ENCODE peak calls at places on chromosomes 4 and X, in nine cellular contexts. R, I, Y, U, N, W, V, E and Z are unnamed samples.

GRCh38 chr4:38743866-38744265 is 38.9 kb downstream of the TLR10 start:
- DNase-seq in R (no peak), I (no peak), Y (no peak), U (no peak), N (no peak), W (no peak), V (no peak), E (no peak), Z (no peak)

GRCh38 chr4:5753766-5754528 is 42.9 kb downstream of the EVC start:
- DNase-seq in R (peak; percentile 20), I (peak; percentile 97), Y (peak; percentile 65), U (no peak), N (no peak), W (no peak), V (peak; percentile 61), E (no peak), Z (no peak)

GRCh38 chr4:71029504-71029903 is 36.1 kb downstream of the DCK start:
- DNase-seq in R (no peak), I (no peak), Y (no peak), U (no peak), N (no peak), W (no peak), V (no peak), E (no peak), Z (no peak)

GRCh38 chr4:17717301-17717700 is 64.1 kb downstream of the FAM184B start:
- DNase-seq in R (no peak), I (no peak), Y (no peak), U (no peak), N (no peak), W (no peak), V (no peak), E (no peak), Z (no peak)

GRCh38 chrX:154466907-154467306 is 8.8 kb downstream of the PLXNA3 start:
- DNase-seq in R (no peak), I (no peak), Y (no peak), U (no peak), N (no peak), W (no peak), V (no peak), E (no peak), Z (no peak)

GRCh38 chr4:133982533-133983224 is 218.9 kb downstream of the PABPC4L start:
- DNase-seq in R (no peak), I (peak; percentile 17), Y (no peak), U (no peak), N (no peak), W (no peak), V (no peak), E (no peak), Z (no peak)

GRCh38 chr4:150593996-150594395 is 12.0 kb downstream of the MAB21L2 start:
- DNase-seq in R (no peak), I (peak; percentile 36), Y (no peak), U (no peak), N (no peak), W (no peak), V (no peak), E (no peak), Z (no peak)

GRCh38 chr4:170465434-170465833 is 375.7 kb upstream of the AADAT start:
- DNase-seq in R (no peak), I (no peak), Y (no peak), U (no peak), N (no peak), W (no peak), V (no peak), E (no peak), Z (no peak)

GRCh38 chrX:131812847-131813825 is 210.0 kb upstream of the STK26 start:
- DNase-seq in R (no peak), I (peak; percentile 79), Y (peak; percentile 65), U (peak; percentile 82), N (no peak), W (no peak), V (peak; percentile 84), E (no peak), Z (peak; percentile 60)

GRCh38 chr4:166309286-166309685 is 436.2 kb downstream of the TLL1 start:
- DNase-seq in R (no peak), I (no peak), Y (no peak), U (no peak), N (no peak), W (no peak), V (no peak), E (no peak), Z (no peak)

GRCh38 chrX:36577006-36577405 is 431.2 kb upstream of the FAM47C start:
- DNase-seq in R (no peak), I (no peak), Y (no peak), U (no peak), N (no peak), W (no peak), V (no peak), E (no peak), Z (no peak)

GRCh38 chr4:184802203-184803015 is 23.4 kb downstream of the ACSL1 start:
- DNase-seq in R (peak; percentile 41), I (peak; percentile 16), Y (peak; percentile 59), U (no peak), N (no peak), W (no peak), V (no peak), E (no peak), Z (no peak)

GRCh38 chr4:182853731-182854130 is 63.5 kb downstream of the DCTD start:
- DNase-seq in R (no peak), I (no peak), Y (no peak), U (no peak), N (no peak), W (no peak), V (no peak), E (no peak), Z (no peak)

GRCh38 chr4:47705326-47705981 is 132.4 kb downstream of the CORIN start:
- DNase-seq in R (no peak), I (peak; percentile 55), Y (no peak), U (no peak), N (no peak), W (no peak), V (no peak), E (no peak), Z (no peak)

GRCh38 chrX:9339603-9340569 is 125.0 kb upstream of the TBL1X start:
- DNase-seq in R (no peak), I (no peak), Y (peak; percentile 68), U (peak; percentile 55), N (peak; percentile 47), W (peak; percentile 24), V (no peak), E (peak; percentile 55), Z (no peak)

GRCh38 chr4:128590773-128591172 is 218.7 kb upstream of the JADE1 start:
- DNase-seq in R (no peak), I (peak; percentile 37), Y (no peak), U (peak; percentile 34), N (peak; percentile 34), W (no peak), V (no peak), E (no peak), Z (no peak)

DNA sequence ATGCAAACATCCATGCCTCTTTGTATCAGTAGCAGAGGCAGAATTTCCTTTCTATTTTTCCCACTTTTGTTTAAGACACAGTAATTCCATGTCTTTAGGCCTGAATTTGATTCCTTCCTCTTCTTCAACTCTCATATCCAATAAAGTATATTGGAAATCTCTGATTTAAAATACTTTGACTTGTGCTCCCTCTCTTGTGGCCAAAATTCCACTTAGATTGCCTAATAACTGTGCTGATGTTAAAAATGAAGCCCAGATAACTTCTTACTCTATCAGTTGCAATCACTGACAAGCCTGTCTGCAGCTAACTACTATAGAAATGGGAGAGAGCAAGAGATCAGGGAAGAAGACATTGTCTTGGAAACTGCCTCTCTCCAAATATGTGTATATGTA is 163.4 kb upstream of the SPIN4 start:
- DNase-seq in R (no peak), I (no peak), Y (no peak), U (no peak), N (no peak), W (no peak), V (no peak), E (no peak), Z (no peak)
- H3K9me3 ChIP-seq in R (no peaks in the 10 kb centered on the region), I (no peaks in the 10 kb centered on the region), Y (no peaks in the 10 kb centered on the region), U (no peaks in the 10 kb centered on the region), N (no peaks in the 10 kb centered on the region), W (no peaks in the 10 kb centered on the region), V (no peaks in the 10 kb centered on the region), E (no peaks in the 10 kb centered on the region), Z (no peaks in the 10 kb centered on the region)

GRCh38 chr4:30614771-30615170 is 105.4 kb upstream of the PCDH7 start:
- DNase-seq in R (no peak), I (no peak), Y (no peak), U (no peak), N (no peak), W (no peak), V (no peak), E (no peak), Z (no peak)
- H3K9me3 ChIP-seq in R (no peaks in the 10 kb centered on the region), I (no peaks in the 10 kb centered on the region), Y (no peaks in the 10 kb centered on the region), U (no peaks in the 10 kb centered on the region), N (no peaks in the 10 kb centered on the region), W (no peaks in the 10 kb centered on the region), V (no peaks in the 10 kb centered on the region), E (no peaks in the 10 kb centered on the region), Z (no peaks in the 10 kb centered on the region)

GRCh38 chrX:97841544-97842179 is 958.0 kb downstream of the RPA4 start:
- DNase-seq in R (no peak), I (no peak), Y (no peak), U (no peak), N (no peak), W (no peak), V (no peak), E (no peak), Z (no peak)

GRCh38 chrX:97843200-97843811 is 959.6 kb downstream of the RPA4 start:
- DNase-seq in R (no peak), I (no peak), Y (no peak), U (no peak), N (no peak), W (no peak), V (no peak), E (no peak), Z (no peak)

GRCh38 chrX:97844161-97844560 is 960.5 kb downstream of the RPA4 start:
- DNase-seq in R (no peak), I (no peak), Y (no peak), U (no peak), N (no peak), W (no peak), V (no peak), E (no peak), Z (no peak)

GRCh38 chrX:97844943-97845342 is 961.2 kb downstream of the RPA4 start:
- DNase-seq in R (no peak), I (no peak), Y (no peak), U (no peak), N (no peak), W (no peak), V (peak; percentile 35), E (no peak), Z (no peak)

GRCh38 chrX:97842468-97843199 is 958.9 kb downstream of the RPA4 start:
- DNase-seq in R (no peak), I (no peak), Y (no peak), U (no peak), N (no peak), W (no peak), V (no peak), E (no peak), Z (no peak)
- H3K9me3 ChIP-seq in R (no peaks in the 10 kb centered on the region), I (peaks cover 40% of the 10 kb centered on the region), Y (no peaks in the 10 kb centered on the region), U (no peaks in the 10 kb centered on the region), N (no peaks in the 10 kb centered on the region), W (no peaks in the 10 kb centered on the region), V (no peaks in the 10 kb centered on the region), E (no peaks in the 10 kb centered on the region), Z (no peaks in the 10 kb centered on the region)

DNA sequence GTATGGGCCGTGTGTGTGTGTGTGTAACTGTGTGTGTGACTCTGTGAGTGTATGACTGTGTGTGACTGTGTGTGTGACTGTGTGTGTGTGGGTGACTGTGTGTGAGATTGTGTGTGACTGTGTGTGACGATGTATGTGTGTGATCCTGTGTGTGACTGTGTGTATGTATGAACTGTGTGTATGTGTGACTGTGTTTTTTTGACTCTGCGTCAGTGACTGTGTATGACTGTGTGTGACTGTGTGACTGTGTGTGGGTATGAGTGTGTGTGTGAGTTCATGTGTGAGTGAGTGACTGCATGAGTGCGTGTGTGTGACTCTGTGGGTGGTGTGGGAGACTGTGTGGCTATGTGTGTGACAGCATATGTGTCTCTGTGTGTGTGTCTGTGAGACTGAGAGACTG is 81.8 kb downstream of the ZNF718 start:
- DNase-seq in R (no peak), I (no peak), Y (no peak), U (no peak), N (no peak), W (no peak), V (no peak), E (no peak), Z (no peak)
- H3K9me3 ChIP-seq in R (no peaks in the 10 kb centered on the region), I (peaks cover 39% of the 10 kb centered on the region), Y (peaks cover 17% of the 10 kb centered on the region), U (no peaks in the 10 kb centered on the region), N (no peaks in the 10 kb centered on the region), W (no peaks in the 10 kb centered on the region), V (peaks cover 4% of the 10 kb centered on the region), E (no peaks in the 10 kb centered on the region), Z (peaks cover 15% of the 10 kb centered on the region)